ENCODE peak calls at places on chromosomes 6 and 20, in five cellular contexts. One of them, this sample, is unnamed. For H3K4me1, the result is how much of the 10 kb centered on the place peaks cover.

GRCh38 chr6:94902974-94903628 is 674.2 kb upstream of the MANEA start:
- DNase-seq in transverse colon: no peak
- DNase-seq in BE2C: peak
- DNase-seq in heart left ventricle: no peak
- DNase-seq in uterus: no peak
- DNase-seq in this sample: no peak

GRCh38 chr6:23176883-23177282 is 607.5 kb downstream of the HDGFL1 start:
- DNase-seq in uterus: no peak
- DNase-seq in transverse colon: no peak
- DNase-seq in BE2C: peak
- DNase-seq in heart left ventricle: no peak
- DNase-seq in this sample: no peak

GRCh38 chr20:49641683-49642649 is 71.7 kb downstream of the B4GALT5 start:
- DNase-seq in uterus: no peak
- DNase-seq in heart left ventricle: no peak
- DNase-seq in transverse colon: peak
- DNase-seq in BE2C: no peak
- DNase-seq in this sample: no peak

GRCh38 chr6:1131285-1132079 is 180.4 kb upstream of the FOXQ1 start:
- DNase-seq in transverse colon: no peak
- DNase-seq in uterus: no peak
- DNase-seq in BE2C: no peak
- DNase-seq in heart left ventricle: no peak
- DNase-seq in this sample: no peak

GRCh38 chr6:125789576-125790402 is 971 bp upstream of the NCOA7 start:
- DNase-seq in transverse colon: peak
- DNase-seq in heart left ventricle: no peak
- DNase-seq in BE2C: peak
- DNase-seq in uterus: peak
- DNase-seq in this sample: peak

GRCh38 chr6:153425536-153425935 is 294.5 kb upstream of the RGS17 start:
- DNase-seq in BE2C: no peak
- DNase-seq in uterus: no peak
- DNase-seq in transverse colon: no peak
- DNase-seq in heart left ventricle: no peak
- DNase-seq in this sample: no peak

GRCh38 chr6:30508890-30509736 is 19.8 kb downstream of the HLA-E start:
- DNase-seq in uterus: no peak
- DNase-seq in heart left ventricle: no peak
- DNase-seq in BE2C: no peak
- DNase-seq in transverse colon: no peak
- DNase-seq in this sample: no peak

GRCh38 chr20:25040438-25040831 is 17.5 kb downstream of the ACSS1 start:
- DNase-seq in heart left ventricle: no peak
- DNase-seq in BE2C: no peak
- DNase-seq in uterus: peak
- DNase-seq in transverse colon: peak
- DNase-seq in this sample: peak

GRCh38 chr6:39088331-39088730 is 26.7 kb downstream of the SAYSD1 start:
- DNase-seq in transverse colon: no peak
- DNase-seq in uterus: no peak
- DNase-seq in BE2C: no peak
- DNase-seq in heart left ventricle: no peak
- DNase-seq in this sample: peak

GRCh38 chr6:40148882-40149573 is 214.8 kb upstream of the MOCS1 start:
- DNase-seq in transverse colon: no peak
- DNase-seq in BE2C: no peak
- DNase-seq in heart left ventricle: no peak
- DNase-seq in uterus: no peak
- DNase-seq in this sample: no peak

GRCh38 chr6:135586388-135586787 is 88.8 kb upstream of the AHI1 start:
- DNase-seq in transverse colon: no peak
- DNase-seq in heart left ventricle: no peak
- DNase-seq in uterus: no peak
- DNase-seq in BE2C: no peak
- DNase-seq in this sample: no peak

GRCh38 chr6:22956029-22956715 is 386.8 kb downstream of the HDGFL1 start:
- DNase-seq in BE2C: no peak
- DNase-seq in heart left ventricle: no peak
- DNase-seq in uterus: no peak
- DNase-seq in transverse colon: no peak
- DNase-seq in this sample: no peak

GRCh38 chr6:11769244-11769643 is 9.4 kb downstream of the ADTRP start:
- DNase-seq in heart left ventricle: no peak
- DNase-seq in uterus: no peak
- DNase-seq in BE2C: no peak
- DNase-seq in transverse colon: no peak
- DNase-seq in this sample: no peak

GRCh38 chr6:163094881-163095280 is 319.6 kb upstream of the QKI start:
- DNase-seq in heart left ventricle: no peak
- DNase-seq in BE2C: no peak
- DNase-seq in uterus: no peak
- DNase-seq in transverse colon: no peak
- DNase-seq in this sample: no peak

GRCh38 chr6:137904822-137905617 is 38.0 kb downstream of the TNFAIP3 start:
- DNase-seq in BE2C: no peak
- DNase-seq in transverse colon: peak
- DNase-seq in uterus: no peak
- DNase-seq in heart left ventricle: no peak
- DNase-seq in this sample: no peak
- H3K4me3 ChIP-seq in BE2C: no peak
- H3K4me3 ChIP-seq in transverse colon: no peak
- H3K4me3 ChIP-seq in uterus: no peak
- H3K4me3 ChIP-seq in heart left ventricle: no peak
- H3K4me3 ChIP-seq in this sample: no peak

DNA sequence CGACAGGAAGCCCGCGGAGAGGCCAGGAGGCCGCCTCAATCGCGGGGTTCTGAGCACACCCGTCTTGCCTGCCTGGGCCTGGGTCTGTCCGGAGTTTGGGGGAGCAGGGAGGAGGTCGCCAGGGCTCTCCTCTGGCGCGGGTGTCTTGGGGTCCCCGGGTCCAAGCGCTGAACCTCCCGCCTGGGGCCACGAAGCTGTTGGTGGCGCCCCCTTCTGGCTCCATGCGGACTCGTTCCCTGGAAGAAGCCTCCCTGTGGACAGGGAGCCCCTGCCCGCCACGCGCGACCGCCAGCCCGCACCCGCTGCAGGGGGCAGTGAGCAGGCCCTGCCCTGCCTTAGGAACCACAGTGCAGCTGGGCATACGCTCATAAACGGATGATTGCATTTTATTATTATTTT is 44.7 kb downstream of the MCUR1 start:
- DNase-seq in BE2C: peak
- DNase-seq in transverse colon: no peak
- DNase-seq in heart left ventricle: no peak
- DNase-seq in uterus: no peak
- DNase-seq in this sample: no peak
- TF ChIP-seq CTCF in BE2C: no peak
- TF ChIP-seq CTCF in transverse colon: no peak
- TF ChIP-seq CTCF in heart left ventricle: no peak
- TF ChIP-seq CTCF in uterus: no peak
- TF ChIP-seq CTCF in this sample: no peak

GRCh38 chr20:37351689-37352610 is 6.0 kb downstream of the SRC start:
- DNase-seq in transverse colon: no peak
- DNase-seq in heart left ventricle: no peak
- DNase-seq in BE2C: no peak
- DNase-seq in uterus: no peak
- DNase-seq in this sample: no peak

GRCh38 chr20:37348643-37349516 is 2.9 kb downstream of the SRC start:
- DNase-seq in transverse colon: no peak
- DNase-seq in BE2C: no peak
- DNase-seq in heart left ventricle: no peak
- DNase-seq in uterus: peak
- DNase-seq in this sample: no peak

GRCh38 chr20:37350655-37351574 is 5.0 kb downstream of the SRC start:
- DNase-seq in heart left ventricle: no peak
- DNase-seq in transverse colon: no peak
- DNase-seq in BE2C: no peak
- DNase-seq in uterus: no peak
- DNase-seq in this sample: no peak

GRCh38 chr20:37347891-37348642 is 2.1 kb downstream of the SRC start:
- DNase-seq in BE2C: no peak
- DNase-seq in uterus: peak
- DNase-seq in heart left ventricle: peak
- DNase-seq in transverse colon: no peak
- DNase-seq in this sample: no peak

DNA sequence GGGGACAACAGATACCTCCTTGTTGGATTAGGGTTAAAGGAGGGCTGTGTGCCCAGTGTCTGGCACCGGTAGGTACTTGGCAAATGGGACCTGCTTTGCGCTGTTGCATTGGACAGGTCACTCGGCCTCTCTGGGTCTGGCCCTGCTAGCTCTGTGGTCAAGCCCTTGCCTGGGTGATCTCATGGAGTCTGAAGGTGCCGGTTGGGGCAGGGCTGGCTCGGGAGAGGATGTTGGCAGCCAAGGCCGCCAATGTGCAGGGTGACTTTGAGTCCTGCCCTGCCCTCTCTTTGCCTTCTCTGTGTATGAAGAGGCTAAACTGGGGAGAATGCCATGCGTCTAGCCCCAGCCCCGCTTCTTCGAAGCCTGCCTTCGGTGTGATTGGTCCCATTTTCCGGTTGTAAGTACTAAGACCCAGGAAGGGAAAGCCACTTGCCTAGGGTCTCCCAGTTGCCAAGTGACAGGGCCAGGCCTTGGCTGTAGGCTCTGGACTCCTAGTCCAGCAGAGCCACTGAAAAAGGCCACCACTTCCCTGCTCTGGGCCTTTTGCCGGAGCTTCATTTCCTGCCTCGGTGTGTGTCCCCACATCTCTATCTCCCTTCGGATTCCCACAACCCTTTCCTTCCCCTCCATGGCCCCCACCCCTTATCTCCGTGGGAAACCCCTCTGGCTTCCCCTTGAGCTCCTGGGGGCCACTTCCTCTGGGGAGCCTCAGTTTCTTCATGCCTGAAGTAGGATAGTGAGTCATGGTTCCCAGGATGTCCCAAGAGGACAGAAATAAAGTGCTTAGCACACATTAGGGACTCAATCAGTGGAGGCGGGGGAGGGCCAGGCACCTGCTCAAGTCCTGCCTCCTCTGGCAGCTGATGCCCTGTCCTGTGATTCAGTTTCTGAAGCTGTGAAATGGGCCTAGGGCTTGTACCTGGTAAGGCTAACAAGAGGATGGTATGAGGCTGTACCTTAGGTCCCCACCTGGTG is 3.9 kb downstream of the SRC start:
- DNase-seq in heart left ventricle: no peak
- DNase-seq in transverse colon: no peak
- DNase-seq in uterus: peak
- DNase-seq in BE2C: no peak
- DNase-seq in this sample: no peak
- H3K4me1 ChIP-seq in heart left ventricle: under half
- H3K4me1 ChIP-seq in transverse colon: half or more
- H3K4me1 ChIP-seq in uterus: under half
- H3K4me1 ChIP-seq in BE2C: under half
- H3K4me1 ChIP-seq in this sample: under half

GRCh38 chr6:6811151-6812002 is 222.9 kb downstream of the LY86 start:
- DNase-seq in BE2C: no peak
- DNase-seq in heart left ventricle: no peak
- DNase-seq in transverse colon: peak
- DNase-seq in uterus: peak
- DNase-seq in this sample: peak

GRCh38 chr6:6812427-6812826 is 223.9 kb downstream of the LY86 start:
- DNase-seq in BE2C: no peak
- DNase-seq in heart left ventricle: no peak
- DNase-seq in transverse colon: no peak
- DNase-seq in uterus: no peak
- DNase-seq in this sample: no peak

GRCh38 chr6:6808343-6808742 is 219.8 kb downstream of the LY86 start:
- DNase-seq in transverse colon: no peak
- DNase-seq in heart left ventricle: no peak
- DNase-seq in BE2C: no peak
- DNase-seq in uterus: no peak
- DNase-seq in this sample: no peak

GRCh38 chr6:6808915-6809314 is 220.4 kb downstream of the LY86 start:
- DNase-seq in transverse colon: no peak
- DNase-seq in heart left ventricle: no peak
- DNase-seq in uterus: no peak
- DNase-seq in BE2C: no peak
- DNase-seq in this sample: no peak

GRCh38 chr6:6810727-6811126 is 222.2 kb downstream of the LY86 start:
- DNase-seq in BE2C: no peak
- DNase-seq in transverse colon: peak
- DNase-seq in uterus: no peak
- DNase-seq in heart left ventricle: no peak
- DNase-seq in this sample: no peak
- H3K4me3 ChIP-seq in BE2C: no peak
- H3K4me3 ChIP-seq in transverse colon: peak
- H3K4me3 ChIP-seq in uterus: no peak
- H3K4me3 ChIP-seq in heart left ventricle: peak
- H3K4me3 ChIP-seq in this sample: peak

DNA sequence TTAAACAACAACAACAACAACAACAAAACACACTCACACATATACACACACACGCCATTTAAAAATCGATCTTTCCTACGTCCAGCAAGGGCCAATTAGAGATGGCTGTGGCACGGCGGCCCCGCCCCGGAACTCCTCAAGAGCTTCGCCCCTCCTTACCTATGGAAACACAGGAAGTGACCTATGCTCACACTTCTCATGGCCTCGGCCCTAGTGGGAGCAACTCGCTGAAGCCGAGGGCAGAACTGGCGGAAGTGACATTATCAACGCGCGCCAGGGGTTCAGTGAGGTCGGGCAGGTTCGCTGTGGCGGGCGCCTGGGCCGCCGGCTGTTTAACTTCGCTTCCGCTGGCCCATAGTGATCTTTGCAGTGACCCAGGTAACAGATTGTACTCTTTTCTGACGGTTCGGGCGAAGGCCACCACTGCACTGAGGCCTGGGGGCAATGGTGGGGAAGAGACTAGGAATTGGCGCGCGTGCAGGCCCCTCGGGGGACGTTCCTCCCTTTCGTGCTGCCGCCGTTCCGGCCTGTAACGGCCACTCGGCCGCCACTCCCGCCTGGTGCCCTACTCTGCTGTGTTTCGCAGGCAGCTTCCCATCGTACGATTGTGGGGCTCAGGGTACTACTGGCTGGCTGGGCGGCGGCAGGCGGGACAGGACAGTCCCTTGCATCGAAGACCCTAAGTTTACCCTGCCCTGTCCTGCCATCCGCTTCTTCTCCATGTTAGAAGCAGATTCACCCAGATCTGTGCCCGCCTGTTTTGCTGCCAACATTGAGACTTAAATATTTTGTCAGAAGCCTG is at the start of gene TBP:
- DNase-seq in uterus: peak
- DNase-seq in BE2C: peak
- DNase-seq in heart left ventricle: peak
- DNase-seq in transverse colon: peak
- DNase-seq in this sample: peak
- TF ChIP-seq CTCF in uterus: peak
- TF ChIP-seq CTCF in BE2C: no peak
- TF ChIP-seq CTCF in heart left ventricle: no peak
- TF ChIP-seq CTCF in transverse colon: no peak
- TF ChIP-seq CTCF in this sample: no peak

This sample was measured in pancreas.